ENCODE peak calls at places on chromosome 20, in five cellular contexts. I is HEK293T, P is brain microvascular endothelial cell, C is NCI-H345, V is neural progenitor cell. Y is an unnamed sample.

GRCh38 chr20:36312724-36313441 is 6.7 kb downstream of the DLGAP4 start:
- DNase-seq in I (no peak), P (no peak), C (no peak), V (no peak), Y (no peak)

GRCh38 chr20:1669304-1669703 is 11.7 kb upstream of the SIRPG start:
- DNase-seq in I (peak; percentile 13), P (peak; percentile 51), C (no peak), V (no peak), Y (peak; percentile 28)

GRCh38 chr20:39897781-39898466 is 791.1 kb downstream of the MAFB start:
- DNase-seq in I (no peak), P (no peak), C (no peak), V (no peak), Y (no peak)

GRCh38 chr20:63295422-63295821 is 2.4 kb downstream of the COL20A1 start:
- DNase-seq in I (no peak), P (no peak), C (no peak), V (no peak), Y (no peak)

GRCh38 chr20:47964174-47964573 is 178.9 kb upstream of the SULF2 start:
- DNase-seq in I (peak; percentile 25), P (no peak), C (no peak), V (no peak), Y (no peak)

GRCh38 chr20:45336530-45337366 is 11.5 kb downstream of the SDC4 start:
- DNase-seq in I (no peak), P (peak; percentile 91), C (no peak), V (no peak), Y (no peak)

GRCh38 chr20:1846341-1846740 is 48.9 kb upstream of the SIRPA start:
- DNase-seq in I (no peak), P (no peak), C (no peak), V (no peak), Y (no peak)

GRCh38 chr20:63750807-63751470 is 11.4 kb downstream of the SLC2A4RG start:
- DNase-seq in I (no peak), P (no peak), C (no peak), V (no peak), Y (no peak)

GRCh38 chr20:6744805-6745204 is 22.7 kb upstream of the BMP2 start:
- DNase-seq in I (no peak), P (no peak), C (no peak), V (no peak), Y (no peak)

GRCh38 chr20:23047738-23048214 is 1.7 kb downstream of the THBD start:
- DNase-seq in I (no peak), P (no peak), C (peak; percentile 47), V (peak; percentile 41), Y (no peak)

GRCh38 chr20:31704225-31705119 is 18.2 kb downstream of the BCL2L1 start:
- DNase-seq in I (no peak), P (peak; percentile 52), C (no peak), V (peak; percentile 32), Y (peak; percentile 1)

GRCh38 chr20:17655865-17656489 is 26.1 kb downstream of the RRBP1 start:
- DNase-seq in I (no peak), P (peak; percentile 25), C (no peak), V (no peak), Y (no peak)

GRCh38 chr20:58514321-58515239 is 619 bp downstream of the APCDD1L start:
- DNase-seq in I (no peak), P (no peak), C (no peak), V (peak; percentile 66), Y (no peak)

GRCh38 chr20:4563534-4563933 is 158.2 kb upstream of the PRND start:
- DNase-seq in I (peak; percentile 22), P (peak; percentile 67), C (no peak), V (peak; percentile 56), Y (no peak)

GRCh38 chr20:40434122-40434521 is 254.9 kb downstream of the MAFB start:
- DNase-seq in I (no peak), P (no peak), C (no peak), V (no peak), Y (no peak)